ENCODE peak calls at places on chromosomes 4 and X, in seven cellular contexts. One of them, this sample, is unnamed. For H3K4me1, the result is how much of the 10 kb centered on the place peaks cover.

GRCh38 chr4:110514889-110515479 is 39.0 kb downstream of the ENPEP start:
- DNase-seq in HCT116: peak
- DNase-seq in spleen: no peak
- DNase-seq in breast epithelium: no peak
- DNase-seq in stomach: no peak
- DNase-seq in SK-N-SH: peak
- DNase-seq in upper lobe of left lung: no peak
- DNase-seq in this sample: no peak

GRCh38 chr4:156766846-156767245 is 204.8 kb downstream of the PDGFC start:
- DNase-seq in HCT116: no peak
- DNase-seq in spleen: no peak
- DNase-seq in upper lobe of left lung: no peak
- DNase-seq in SK-N-SH: no peak
- DNase-seq in breast epithelium: no peak
- DNase-seq in stomach: no peak
- DNase-seq in this sample: no peak

GRCh38 chrX:114051667-114052315 is 532.1 kb upstream of the HTR2C start:
- DNase-seq in SK-N-SH: no peak
- DNase-seq in breast epithelium: no peak
- DNase-seq in spleen: no peak
- DNase-seq in upper lobe of left lung: no peak
- DNase-seq in stomach: no peak
- DNase-seq in HCT116: no peak
- DNase-seq in this sample: no peak

GRCh38 chr4:103424853-103425252 is 226.7 kb upstream of the CENPE start:
- DNase-seq in upper lobe of left lung: no peak
- DNase-seq in breast epithelium: no peak
- DNase-seq in HCT116: no peak
- DNase-seq in spleen: no peak
- DNase-seq in stomach: peak
- DNase-seq in SK-N-SH: no peak
- DNase-seq in this sample: no peak

GRCh38 chr4:56468097-56468422 is 643 bp downstream of the SRP72 start:
- DNase-seq in breast epithelium: no peak
- DNase-seq in upper lobe of left lung: no peak
- DNase-seq in stomach: peak
- DNase-seq in spleen: no peak
- DNase-seq in HCT116: peak
- DNase-seq in SK-N-SH: peak
- DNase-seq in this sample: no peak

GRCh38 chr4:111512081-111512774 is 633.0 kb upstream of the FAM241A start:
- DNase-seq in SK-N-SH: no peak
- DNase-seq in HCT116: peak
- DNase-seq in spleen: no peak
- DNase-seq in stomach: no peak
- DNase-seq in upper lobe of left lung: no peak
- DNase-seq in breast epithelium: no peak
- DNase-seq in this sample: no peak

GRCh38 chr4:15451866-15452765 is 17.6 kb upstream of the CC2D2A start:
- DNase-seq in stomach: no peak
- DNase-seq in upper lobe of left lung: no peak
- DNase-seq in SK-N-SH: no peak
- DNase-seq in breast epithelium: no peak
- DNase-seq in spleen: no peak
- DNase-seq in HCT116: no peak
- DNase-seq in this sample: peak

GRCh38 chrX:22247169-22247568 is 25.5 kb upstream of the CBLL2 start:
- DNase-seq in stomach: no peak
- DNase-seq in upper lobe of left lung: no peak
- DNase-seq in SK-N-SH: no peak
- DNase-seq in spleen: no peak
- DNase-seq in HCT116: no peak
- DNase-seq in breast epithelium: no peak
- DNase-seq in this sample: no peak

GRCh38 chrX:53398216-53398615 is 24.2 kb downstream of the SMC1A start:
- DNase-seq in spleen: no peak
- DNase-seq in SK-N-SH: no peak
- DNase-seq in upper lobe of left lung: no peak
- DNase-seq in stomach: no peak
- DNase-seq in HCT116: no peak
- DNase-seq in breast epithelium: no peak
- DNase-seq in this sample: no peak

GRCh38 chr4:154984616-154985015 is 203.5 kb downstream of the RBM46 start:
- DNase-seq in upper lobe of left lung: no peak
- DNase-seq in SK-N-SH: no peak
- DNase-seq in spleen: no peak
- DNase-seq in stomach: no peak
- DNase-seq in breast epithelium: no peak
- DNase-seq in HCT116: no peak
- DNase-seq in this sample: no peak

GRCh38 chrX:5632061-5632614 is 596.5 kb downstream of the NLGN4X start:
- DNase-seq in SK-N-SH: no peak
- DNase-seq in breast epithelium: no peak
- DNase-seq in upper lobe of left lung: no peak
- DNase-seq in stomach: no peak
- DNase-seq in spleen: no peak
- DNase-seq in HCT116: no peak
- DNase-seq in this sample: no peak

GRCh38 chrX:64571011-64571410 is 175.8 kb upstream of the MTMR8 start:
- DNase-seq in stomach: no peak
- DNase-seq in spleen: no peak
- DNase-seq in SK-N-SH: no peak
- DNase-seq in HCT116: no peak
- DNase-seq in upper lobe of left lung: no peak
- DNase-seq in breast epithelium: no peak
- DNase-seq in this sample: no peak

GRCh38 chr4:179880756-179881155 is 2362.4 kb upstream of the TENM3 start:
- DNase-seq in upper lobe of left lung: no peak
- DNase-seq in spleen: no peak
- DNase-seq in HCT116: no peak
- DNase-seq in breast epithelium: no peak
- DNase-seq in stomach: no peak
- DNase-seq in SK-N-SH: no peak
- DNase-seq in this sample: no peak

GRCh38 chrX:19877431-19877830 is 10.0 kb downstream of the SH3KBP1 start:
- DNase-seq in upper lobe of left lung: no peak
- DNase-seq in HCT116: no peak
- DNase-seq in SK-N-SH: no peak
- DNase-seq in spleen: no peak
- DNase-seq in breast epithelium: no peak
- DNase-seq in stomach: no peak
- DNase-seq in this sample: no peak

GRCh38 chrX:19613645-19614323 is 98.5 kb upstream of the MAP3K15 start:
- DNase-seq in upper lobe of left lung: no peak
- DNase-seq in SK-N-SH: no peak
- DNase-seq in stomach: peak
- DNase-seq in spleen: no peak
- DNase-seq in breast epithelium: no peak
- DNase-seq in HCT116: no peak
- DNase-seq in this sample: no peak

GRCh38 chr4:13054410-13054970 is 429.6 kb downstream of the RAB28 start:
- DNase-seq in upper lobe of left lung: no peak
- DNase-seq in spleen: no peak
- DNase-seq in SK-N-SH: no peak
- DNase-seq in stomach: no peak
- DNase-seq in HCT116: no peak
- DNase-seq in breast epithelium: no peak
- DNase-seq in this sample: no peak

GRCh38 chr4:122481766-122482405 is 25.4 kb upstream of the IL2 start:
- DNase-seq in upper lobe of left lung: no peak
- DNase-seq in SK-N-SH: no peak
- DNase-seq in spleen: no peak
- DNase-seq in HCT116: no peak
- DNase-seq in breast epithelium: no peak
- DNase-seq in stomach: no peak
- DNase-seq in this sample: no peak

GRCh38 chr4:140609548-140610425 is 41.0 kb upstream of the UCP1 start:
- DNase-seq in breast epithelium: no peak
- DNase-seq in SK-N-SH: peak
- DNase-seq in stomach: no peak
- DNase-seq in upper lobe of left lung: no peak
- DNase-seq in HCT116: peak
- DNase-seq in spleen: no peak
- DNase-seq in this sample: no peak

GRCh38 chrX:74372272-74372671 is 49.0 kb upstream of the SLC16A2 start:
- DNase-seq in stomach: no peak
- DNase-seq in upper lobe of left lung: no peak
- DNase-seq in HCT116: no peak
- DNase-seq in spleen: no peak
- DNase-seq in SK-N-SH: no peak
- DNase-seq in breast epithelium: no peak
- DNase-seq in this sample: no peak

GRCh38 chr4:40918330-40918729 is 168.6 kb downstream of the NSUN7 start:
- DNase-seq in upper lobe of left lung: no peak
- DNase-seq in SK-N-SH: peak
- DNase-seq in HCT116: no peak
- DNase-seq in breast epithelium: no peak
- DNase-seq in stomach: peak
- DNase-seq in spleen: no peak
- DNase-seq in this sample: peak

GRCh38 chr4:57442834-57443291 is 332.7 kb upstream of the IGFBP7 start:
- DNase-seq in SK-N-SH: peak
- DNase-seq in upper lobe of left lung: no peak
- DNase-seq in breast epithelium: no peak
- DNase-seq in spleen: no peak
- DNase-seq in stomach: peak
- DNase-seq in HCT116: no peak
- DNase-seq in this sample: no peak

GRCh38 chr4:146222313-146222712 is 8.0 kb downstream of the REELD1 start:
- DNase-seq in upper lobe of left lung: no peak
- DNase-seq in SK-N-SH: no peak
- DNase-seq in breast epithelium: no peak
- DNase-seq in spleen: no peak
- DNase-seq in stomach: no peak
- DNase-seq in HCT116: no peak
- DNase-seq in this sample: no peak

GRCh38 chr4:7811536-7812190 is 128.0 kb downstream of the AFAP1 start:
- DNase-seq in breast epithelium: no peak
- DNase-seq in stomach: peak
- DNase-seq in upper lobe of left lung: no peak
- DNase-seq in spleen: no peak
- DNase-seq in SK-N-SH: no peak
- DNase-seq in HCT116: no peak
- DNase-seq in this sample: peak

GRCh38 chr4:7812191-7812860 is 127.3 kb downstream of the AFAP1 start:
- DNase-seq in spleen: no peak
- DNase-seq in SK-N-SH: no peak
- DNase-seq in breast epithelium: no peak
- DNase-seq in upper lobe of left lung: no peak
- DNase-seq in stomach: no peak
- DNase-seq in HCT116: no peak
- DNase-seq in this sample: no peak

GRCh38 chr4:7812921-7813320 is 126.7 kb downstream of the AFAP1 start:
- DNase-seq in breast epithelium: no peak
- DNase-seq in spleen: no peak
- DNase-seq in SK-N-SH: no peak
- DNase-seq in upper lobe of left lung: no peak
- DNase-seq in HCT116: no peak
- DNase-seq in stomach: no peak
- DNase-seq in this sample: no peak

GRCh38 chr4:7808752-7809151 is 130.9 kb downstream of the AFAP1 start:
- DNase-seq in stomach: no peak
- DNase-seq in HCT116: no peak
- DNase-seq in SK-N-SH: no peak
- DNase-seq in breast epithelium: no peak
- DNase-seq in spleen: no peak
- DNase-seq in upper lobe of left lung: no peak
- DNase-seq in this sample: peak

GRCh38 chr4:7810792-7811535 is 128.7 kb downstream of the AFAP1 start:
- DNase-seq in SK-N-SH: no peak
- DNase-seq in spleen: no peak
- DNase-seq in HCT116: no peak
- DNase-seq in upper lobe of left lung: peak
- DNase-seq in stomach: no peak
- DNase-seq in breast epithelium: no peak
- DNase-seq in this sample: no peak
- H3K4me1 ChIP-seq in SK-N-SH: under half
- H3K4me1 ChIP-seq in spleen: under half
- H3K4me1 ChIP-seq in HCT116: under half
- H3K4me1 ChIP-seq in upper lobe of left lung: under half
- H3K4me1 ChIP-seq in stomach: half or more
- H3K4me1 ChIP-seq in breast epithelium: under half
- H3K4me1 ChIP-seq in this sample: under half

DNA sequence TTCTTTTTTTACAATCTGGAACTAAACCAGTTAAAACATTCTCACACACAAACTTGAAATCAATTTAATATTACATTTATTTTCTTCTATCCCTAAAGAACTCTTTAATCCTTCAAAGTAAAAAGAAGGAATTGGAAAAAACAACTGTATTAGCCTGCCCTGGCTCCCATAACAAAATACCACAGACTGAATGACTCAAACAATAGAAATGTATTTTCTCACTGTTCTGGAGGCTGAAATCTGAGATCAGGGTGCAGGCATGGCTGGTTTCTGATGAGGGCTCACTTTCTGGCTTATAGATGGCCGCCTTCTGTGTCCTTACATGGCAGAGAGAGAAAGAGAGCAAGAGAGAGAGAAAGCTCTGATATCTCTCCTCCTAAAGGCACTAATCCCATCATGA is 149.4 kb downstream of the PDGFRA start:
- DNase-seq in stomach: no peak
- DNase-seq in breast epithelium: no peak
- DNase-seq in upper lobe of left lung: no peak
- DNase-seq in HCT116: no peak
- DNase-seq in SK-N-SH: no peak
- DNase-seq in spleen: no peak
- DNase-seq in this sample: no peak
- TF ChIP-seq POLR2AphosphoS5 in stomach: no peak
- TF ChIP-seq POLR2AphosphoS5 in breast epithelium: no peak
- TF ChIP-seq POLR2AphosphoS5 in upper lobe of left lung: no peak
- TF ChIP-seq POLR2AphosphoS5 in HCT116: no peak
- TF ChIP-seq POLR2AphosphoS5 in SK-N-SH: no peak
- TF ChIP-seq POLR2AphosphoS5 in spleen: no peak
- TF ChIP-seq POLR2AphosphoS5 in this sample: no peak

GRCh38 chr4:48090621-48091020 is 43.4 kb downstream of the TXK start:
- DNase-seq in spleen: no peak
- DNase-seq in upper lobe of left lung: no peak
- DNase-seq in stomach: no peak
- DNase-seq in HCT116: no peak
- DNase-seq in SK-N-SH: no peak
- DNase-seq in breast epithelium: no peak
- DNase-seq in this sample: no peak

GRCh38 chr4:48081196-48081595 is 52.9 kb downstream of the TXK start:
- DNase-seq in stomach: no peak
- DNase-seq in HCT116: no peak
- DNase-seq in SK-N-SH: no peak
- DNase-seq in upper lobe of left lung: no peak
- DNase-seq in spleen: no peak
- DNase-seq in breast epithelium: no peak
- DNase-seq in this sample: no peak

GRCh38 chr4:48082956-48083355 is 51.1 kb downstream of the TXK start:
- DNase-seq in SK-N-SH: no peak
- DNase-seq in HCT116: no peak
- DNase-seq in upper lobe of left lung: no peak
- DNase-seq in spleen: no peak
- DNase-seq in stomach: no peak
- DNase-seq in breast epithelium: no peak
- DNase-seq in this sample: no peak

GRCh38 chr4:48085821-48086602 is 48.0 kb downstream of the TXK start:
- DNase-seq in HCT116: no peak
- DNase-seq in spleen: no peak
- DNase-seq in breast epithelium: no peak
- DNase-seq in stomach: no peak
- DNase-seq in SK-N-SH: no peak
- DNase-seq in upper lobe of left lung: no peak
- DNase-seq in this sample: no peak
- H3K4me1 ChIP-seq in HCT116: under half
- H3K4me1 ChIP-seq in spleen: under half
- H3K4me1 ChIP-seq in breast epithelium: under half
- H3K4me1 ChIP-seq in stomach: under half
- H3K4me1 ChIP-seq in SK-N-SH: under half
- H3K4me1 ChIP-seq in upper lobe of left lung: under half
- H3K4me1 ChIP-seq in this sample: under half

GRCh38 chrX:31376408-31376807 is 304.6 kb upstream of the FTHL17 start:
- DNase-seq in upper lobe of left lung: no peak
- DNase-seq in spleen: no peak
- DNase-seq in stomach: no peak
- DNase-seq in SK-N-SH: no peak
- DNase-seq in breast epithelium: no peak
- DNase-seq in HCT116: no peak
- DNase-seq in this sample: no peak
- TF ChIP-seq POLR2AphosphoS5 in upper lobe of left lung: no peak
- TF ChIP-seq POLR2AphosphoS5 in spleen: no peak
- TF ChIP-seq POLR2AphosphoS5 in stomach: no peak
- TF ChIP-seq POLR2AphosphoS5 in SK-N-SH: no peak
- TF ChIP-seq POLR2AphosphoS5 in breast epithelium: no peak
- TF ChIP-seq POLR2AphosphoS5 in HCT116: no peak
- TF ChIP-seq POLR2AphosphoS5 in this sample: no peak